ENCODE peak calls at places on chromosomes 4 and X, in ten cellular contexts. C is psoas muscle; S is cardiac muscle cell; Y is CD4-positive, CD25-positive, alpha-beta regulatory T cell; D is A549; Z is brain microvascular endothelial cell; R is aorta; X is left lung; L is Peyer's patch; W is thoracic aorta. Q is an unnamed sample.

GRCh38 chr4:38204317-38205060 is 244.3 kb downstream of the PTTG2 start:
- DNase-seq in Z (no peak), C (peak), S (no peak), X (no peak), W (peak), Y (no peak), L (no peak), R (no peak), D (no peak), Q (no peak)

GRCh38 chrX:40176256-40176978 is 78.7 kb upstream of the BCOR start:
- DNase-seq in S (peak), C (peak), W (no peak), D (peak), Z (no peak), Y (peak), R (peak), L (peak), X (peak), Q (peak)

GRCh38 chr4:184320630-184321029 is 103.0 kb upstream of the ENPP6 start:
- DNase-seq in X (no peak), Z (no peak), C (no peak), Y (no peak), W (no peak), R (no peak), S (no peak), L (no peak), D (no peak), Q (peak)

GRCh38 chrX:75596178-75596577 is 73.3 kb upstream of the ZDHHC15 start:
- DNase-seq in X (no peak), C (no peak), L (no peak), R (no peak), Y (no peak), W (peak), Z (no peak), D (no peak), S (no peak), Q (no peak)

GRCh38 chrX:45710081-45710801 is 509.6 kb upstream of the DIPK2B start:
- DNase-seq in Z (peak), L (no peak), D (peak), C (no peak), W (no peak), R (no peak), S (no peak), X (no peak), Y (no peak), Q (no peak)

GRCh38 chr4:165027762-165028402 is 3.9 kb upstream of the TRIM60 start:
- DNase-seq in R (no peak), C (no peak), S (no peak), D (no peak), Y (no peak), Z (peak), X (no peak), L (no peak), W (no peak), Q (no peak)

GRCh38 chr4:153940916-153941315 is 152.0 kb upstream of the SFRP2 start:
- DNase-seq in D (no peak), Z (no peak), L (no peak), S (no peak), R (no peak), Y (no peak), W (no peak), X (no peak), C (no peak), Q (no peak)

GRCh38 chr4:33924239-33924638 is 2320.1 kb downstream of the ARAP2 start:
- DNase-seq in R (no peak), C (no peak), D (no peak), S (peak), Y (no peak), Z (no peak), L (no peak), W (no peak), X (no peak), Q (no peak)

GRCh38 chr4:1169691-1170096 is 2.7 kb downstream of the SPON2 start:
- DNase-seq in C (no peak), X (no peak), W (no peak), Y (no peak), R (no peak), Z (no peak), D (no peak), S (no peak), L (no peak), Q (no peak)

GRCh38 chrX:80181079-80181478 is 166.5 kb downstream of the TBX22 start:
- DNase-seq in S (peak), R (no peak), C (no peak), X (no peak), Z (no peak), Y (no peak), D (no peak), L (no peak), W (no peak), Q (no peak)

GRCh38 chr4:90318208-90318607 is 191.0 kb downstream of the CCSER1 start:
- DNase-seq in S (no peak), R (no peak), C (no peak), W (no peak), X (no peak), Z (peak), L (no peak), Y (no peak), D (no peak), Q (no peak)

GRCh38 chr4:83029688-83030087 is 5.3 kb upstream of the COPS4 start:
- DNase-seq in C (no peak), R (no peak), X (no peak), Y (no peak), W (no peak), L (no peak), S (no peak), D (no peak), Z (no peak), Q (no peak)

GRCh38 chrX:139213241-139213709 is 317.3 kb upstream of the F9 start:
- DNase-seq in W (no peak), C (no peak), D (no peak), L (no peak), Z (no peak), S (no peak), R (no peak), X (no peak), Y (no peak), Q (no peak)

GRCh38 chrX:10529344-10529743 is 91.0 kb downstream of the MID1 start:
- DNase-seq in W (no peak), D (no peak), C (no peak), Z (no peak), X (no peak), Y (no peak), R (no peak), L (no peak), S (no peak), Q (no peak)

GRCh38 chrX:36957425-36958328 is 50.5 kb upstream of the FAM47C start:
- DNase-seq in R (peak), Y (no peak), L (no peak), D (peak), W (no peak), X (peak), C (no peak), Z (no peak), S (peak), Q (peak)

GRCh38 chrX:36963069-36963808 is 44.9 kb upstream of the FAM47C start:
- DNase-seq in L (no peak), C (no peak), Y (no peak), X (no peak), D (no peak), R (no peak), S (no peak), Z (no peak), W (no peak), Q (peak)

GRCh38 chrX:36963852-36964251 is 44.3 kb upstream of the FAM47C start:
- DNase-seq in L (no peak), X (no peak), D (no peak), S (no peak), Z (no peak), C (no peak), W (no peak), Y (no peak), R (no peak), Q (peak)

DNA sequence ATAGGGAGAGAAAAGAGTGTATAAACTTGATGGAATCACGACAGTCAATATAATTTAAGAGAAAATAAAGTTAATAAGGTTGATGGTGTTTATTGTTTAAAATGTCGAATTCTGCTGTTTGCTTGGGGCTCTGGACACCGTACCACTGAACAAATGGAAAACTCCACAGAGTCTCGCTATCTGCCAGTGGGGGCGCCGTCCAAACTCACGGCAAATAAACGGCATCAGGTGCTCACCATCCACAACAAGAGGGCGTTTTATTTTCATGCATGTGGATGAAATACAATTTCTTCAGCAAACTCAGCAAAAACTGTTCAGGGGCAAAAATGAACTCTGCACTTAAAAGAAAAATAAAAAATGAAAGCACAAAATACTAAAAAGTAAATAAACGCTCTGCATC is 46.6 kb upstream of the FAM47C start:
- DNase-seq in Y (no peak), L (no peak), D (peak), X (no peak), Z (no peak), S (no peak), R (no peak), W (no peak), C (no peak), Q (peak)
- H3K4me3 ChIP-seq in Y (no peak), L (no peak), D (no peak), X (no peak), Z (no peak), S (no peak), R (no peak), W (no peak), C (no peak), Q (no peak)

GRCh38 chr4:55184600-55185523 is 59.5 kb upstream of the KDR start:
- DNase-seq in D (no peak), R (no peak), Y (peak), S (peak), L (peak), X (no peak), W (no peak), C (peak), Z (peak), Q (no peak)
- H3K27ac ChIP-seq in D (peak), R (no peak), Y (no peak), S (peak), L (no peak), X (peak), W (no peak), C (no peak), Z (peak), Q (no peak)

GRCh38 chrX:55142919-55143310 is 54.1 kb downstream of the PAGE2 start:
- DNase-seq in D (no peak), L (no peak), Y (no peak), W (no peak), X (no peak), C (no peak), R (no peak), Z (no peak), S (no peak), Q (no peak)
- H3K4me3 ChIP-seq in D (no peak), L (no peak), Y (no peak), W (no peak), X (no peak), C (no peak), R (no peak), Z (no peak), S (no peak), Q (peak)

DNA sequence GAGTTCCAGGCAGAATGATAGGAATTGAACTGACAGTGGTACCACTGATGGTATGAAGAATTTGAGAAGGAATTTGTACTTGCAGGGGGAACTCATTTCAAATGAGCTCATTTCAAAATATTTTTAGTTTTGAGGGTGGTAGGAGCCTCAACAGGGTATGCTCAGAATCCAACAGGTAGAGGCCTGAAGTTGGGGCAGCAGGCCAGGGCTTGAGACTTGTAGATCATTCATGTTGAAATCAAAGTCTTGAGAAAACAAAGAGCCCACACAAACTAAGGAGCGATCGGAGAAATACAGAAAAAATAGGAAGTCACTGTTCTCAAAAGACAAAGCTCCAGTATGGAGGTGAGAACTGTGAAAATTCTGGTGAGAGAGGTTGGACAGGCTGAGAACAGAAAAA is 1.0 kb upstream of the SLC9A6 start:
- DNase-seq in S (no peak), W (no peak), Z (no peak), L (no peak), X (no peak), R (no peak), Y (no peak), D (no peak), C (no peak), Q (no peak)
- H3K27ac ChIP-seq in S (no peak), W (no peak), Z (no peak), L (peak), X (peak), R (no peak), Y (peak), D (no peak), C (peak), Q (peak)

GRCh38 chr4:95066011-95066410 is 308.3 kb downstream of the BMPR1B start:
- DNase-seq in Z (no peak), S (no peak), R (no peak), Y (no peak), L (no peak), X (no peak), C (no peak), W (no peak), D (no peak), Q (no peak)

GRCh38 chr4:95068401-95068800 is 310.6 kb downstream of the BMPR1B start:
- DNase-seq in D (no peak), R (no peak), Z (no peak), S (no peak), C (no peak), L (no peak), W (no peak), X (no peak), Y (no peak), Q (no peak)

DNA sequence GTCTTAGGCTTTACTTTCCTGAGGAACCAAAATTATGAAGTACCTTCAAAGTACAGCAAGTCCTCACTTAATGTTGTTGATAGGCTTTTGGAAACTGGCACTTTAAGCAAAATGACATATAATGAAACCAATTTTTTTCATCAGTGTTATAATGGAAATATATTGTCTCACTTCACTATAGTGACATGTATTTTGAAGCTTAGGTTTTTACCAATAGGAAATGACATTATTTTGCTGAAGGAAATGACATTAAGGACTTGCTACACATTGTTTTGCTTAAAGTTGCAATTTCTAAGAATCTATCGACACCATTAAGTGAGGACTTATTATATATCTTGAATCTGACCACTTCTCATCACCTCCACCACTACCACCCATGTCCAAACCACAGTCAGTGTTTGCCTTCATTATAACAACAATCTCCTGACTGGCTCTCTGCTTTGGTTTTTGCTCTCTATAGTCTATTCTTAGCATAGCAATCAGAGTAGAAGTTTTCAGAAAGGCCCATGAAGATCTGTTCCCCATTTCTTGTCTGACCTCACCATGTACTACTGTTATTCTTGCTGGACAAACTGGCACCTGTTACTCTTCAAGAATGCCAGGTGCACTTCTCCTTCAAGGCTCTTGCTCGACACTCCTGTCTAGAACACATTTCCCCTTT is 311.2 kb downstream of the BMPR1B start:
- DNase-seq in W (no peak), Y (no peak), L (no peak), D (no peak), Z (no peak), X (no peak), C (no peak), S (no peak), R (no peak), Q (no peak)
- H3K4me3 ChIP-seq in W (no peak), Y (no peak), L (no peak), D (no peak), Z (no peak), X (no peak), C (no peak), S (no peak), R (no peak), Q (no peak)

DNA sequence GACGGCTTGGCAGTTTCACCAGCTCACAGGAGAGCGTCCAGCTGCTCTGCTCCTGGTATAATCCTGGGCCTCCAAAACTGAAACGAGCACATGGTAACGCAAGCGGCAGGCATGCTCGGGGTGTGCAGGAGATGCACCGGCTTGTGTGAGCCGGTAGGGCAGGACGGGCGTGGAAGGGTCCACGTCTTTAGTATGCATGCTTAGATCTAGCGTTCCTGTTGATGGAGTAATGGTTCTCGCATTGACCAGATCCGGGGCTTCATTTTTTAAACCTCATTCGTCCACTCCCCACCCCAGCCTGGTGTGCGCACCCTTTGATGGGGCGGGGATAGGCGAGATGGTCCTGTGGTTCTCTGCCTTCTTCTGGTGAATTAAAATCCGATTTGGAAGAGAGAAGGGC is 39.7 kb downstream of the FAM149A start:
- DNase-seq in W (no peak), S (peak), D (peak), C (peak), Z (peak), L (no peak), R (no peak), X (no peak), Y (no peak), Q (no peak)
- H3K27ac ChIP-seq in W (peak), S (no peak), D (peak), C (peak), Z (no peak), L (no peak), R (peak), X (peak), Y (no peak), Q (peak)

DNA sequence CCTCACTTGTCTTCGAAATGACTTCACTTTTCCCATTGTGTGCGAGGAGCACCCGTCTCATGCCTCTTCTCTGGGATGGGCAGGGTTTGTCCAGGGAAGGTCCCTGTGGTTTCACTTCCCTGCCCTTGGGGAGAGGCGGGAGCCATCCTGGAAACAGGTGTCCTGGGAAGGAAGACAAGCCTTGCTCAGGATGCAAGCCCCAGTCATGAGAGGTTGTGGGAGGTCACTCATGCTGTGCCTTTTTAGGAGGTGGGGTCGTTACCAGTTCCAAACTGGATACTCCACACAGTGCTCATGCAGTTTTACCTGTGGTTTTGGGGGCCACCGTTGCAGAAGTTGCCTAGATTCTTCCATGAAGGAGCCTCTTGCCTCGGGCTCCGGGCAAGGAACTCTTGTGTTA is 3.8 kb downstream of the RGS12 start:
- DNase-seq in Z (no peak), C (no peak), Y (no peak), W (no peak), L (peak), D (no peak), S (no peak), X (no peak), R (peak), Q (no peak)
- H3K4me3 ChIP-seq in Z (no peak), C (no peak), Y (no peak), W (no peak), L (no peak), D (no peak), S (no peak), X (no peak), R (no peak), Q (no peak)

GRCh38 chr4:7813674-7814073 is 126.0 kb downstream of the AFAP1 start:
- DNase-seq in W (no peak), S (no peak), R (no peak), X (no peak), C (no peak), D (no peak), L (no peak), Y (no peak), Z (peak), Q (no peak)

GRCh38 chr4:7810792-7811535 is 128.7 kb downstream of the AFAP1 start:
- DNase-seq in D (no peak), W (no peak), Z (no peak), Y (no peak), L (no peak), R (no peak), S (no peak), X (no peak), C (no peak), Q (no peak)

GRCh38 chr4:7812921-7813320 is 126.7 kb downstream of the AFAP1 start:
- DNase-seq in W (no peak), X (no peak), C (no peak), Y (no peak), S (no peak), R (no peak), Z (no peak), L (no peak), D (no peak), Q (no peak)

GRCh38 chr4:7812191-7812860 is 127.3 kb downstream of the AFAP1 start:
- DNase-seq in X (no peak), Y (no peak), L (no peak), S (no peak), C (no peak), Z (no peak), W (no peak), D (no peak), R (no peak), Q (no peak)

GRCh38 chr4:7811536-7812190 is 128.0 kb downstream of the AFAP1 start:
- DNase-seq in Z (no peak), L (peak), X (no peak), S (no peak), D (no peak), W (no peak), R (no peak), C (peak), Y (no peak), Q (no peak)
- H3K27ac ChIP-seq in Z (peak), L (peak), X (no peak), S (no peak), D (peak), W (no peak), R (no peak), C (no peak), Y (no peak), Q (no peak)